ENCODE peak calls at places on chromosomes 1 and 21, in five cellular contexts. One of them, this sample, is unnamed. For H3K36me3, the result is how much of the 10 kb centered on the place peaks cover.

GRCh38 chr1:109877320-109877771 is 33.3 kb upstream of the CSF1 start:
- DNase-seq in CD8-positive, alpha-beta memory T cell: no peak
- DNase-seq in uterus: peak
- DNase-seq in fibroblast of lung: peak
- DNase-seq in DND-41: no peak
- DNase-seq in this sample: no peak

GRCh38 chr1:182633657-182634281 is 29.6 kb upstream of the RGS16 start:
- DNase-seq in CD8-positive, alpha-beta memory T cell: no peak
- DNase-seq in fibroblast of lung: no peak
- DNase-seq in DND-41: no peak
- DNase-seq in uterus: no peak
- DNase-seq in this sample: no peak

GRCh38 chr1:41450747-41451285 is 33.7 kb downstream of the EDN2 start:
- DNase-seq in DND-41: no peak
- DNase-seq in uterus: no peak
- DNase-seq in fibroblast of lung: no peak
- DNase-seq in CD8-positive, alpha-beta memory T cell: no peak
- DNase-seq in this sample: no peak

GRCh38 chr1:6884652-6885153 is 99.4 kb downstream of the CAMTA1 start:
- DNase-seq in CD8-positive, alpha-beta memory T cell: no peak
- DNase-seq in DND-41: no peak
- DNase-seq in uterus: no peak
- DNase-seq in fibroblast of lung: no peak
- DNase-seq in this sample: no peak

GRCh38 chr21:45048026-45048698 is 26.2 kb upstream of the ADARB1 start:
- DNase-seq in CD8-positive, alpha-beta memory T cell: no peak
- DNase-seq in fibroblast of lung: no peak
- DNase-seq in DND-41: no peak
- DNase-seq in uterus: no peak
- DNase-seq in this sample: no peak

GRCh38 chr21:43360441-43361126 is 66.3 kb downstream of the SIK1 start:
- DNase-seq in fibroblast of lung: no peak
- DNase-seq in DND-41: no peak
- DNase-seq in uterus: no peak
- DNase-seq in CD8-positive, alpha-beta memory T cell: no peak
- DNase-seq in this sample: no peak

GRCh38 chr1:91513160-91513559 is 12.5 kb downstream of the CDC7 start:
- DNase-seq in DND-41: no peak
- DNase-seq in uterus: no peak
- DNase-seq in CD8-positive, alpha-beta memory T cell: peak
- DNase-seq in fibroblast of lung: peak
- DNase-seq in this sample: no peak

GRCh38 chr21:41871302-41872030 is 7.7 kb downstream of the PRDM15 start:
- DNase-seq in DND-41: no peak
- DNase-seq in fibroblast of lung: no peak
- DNase-seq in CD8-positive, alpha-beta memory T cell: no peak
- DNase-seq in uterus: no peak
- DNase-seq in this sample: no peak

GRCh38 chr1:106937104-106937503 is 119.4 kb upstream of the PRMT6 start:
- DNase-seq in uterus: no peak
- DNase-seq in fibroblast of lung: peak
- DNase-seq in DND-41: no peak
- DNase-seq in CD8-positive, alpha-beta memory T cell: no peak
- DNase-seq in this sample: no peak

GRCh38 chr21:40846566-40847411 is at the start of gene DSCAM:
- DNase-seq in uterus: no peak
- DNase-seq in CD8-positive, alpha-beta memory T cell: no peak
- DNase-seq in fibroblast of lung: peak
- DNase-seq in DND-41: no peak
- DNase-seq in this sample: no peak
- H3K4me3 ChIP-seq in uterus: no peak
- H3K4me3 ChIP-seq in CD8-positive, alpha-beta memory T cell: no peak
- H3K4me3 ChIP-seq in fibroblast of lung: no peak
- H3K4me3 ChIP-seq in DND-41: no peak
- H3K4me3 ChIP-seq in this sample: no peak

GRCh38 chr1:160129966-160130365 is 14.4 kb downstream of the ATP1A2 start:
- DNase-seq in DND-41: no peak
- DNase-seq in fibroblast of lung: no peak
- DNase-seq in CD8-positive, alpha-beta memory T cell: no peak
- DNase-seq in uterus: no peak
- DNase-seq in this sample: no peak

GRCh38 chr1:160133990-160134770 is 17.2 kb upstream of the ATP1A4 start:
- DNase-seq in fibroblast of lung: no peak
- DNase-seq in uterus: no peak
- DNase-seq in CD8-positive, alpha-beta memory T cell: no peak
- DNase-seq in DND-41: no peak
- DNase-seq in this sample: no peak

GRCh38 chr1:160130486-160130885 is 14.9 kb downstream of the ATP1A2 start:
- DNase-seq in fibroblast of lung: no peak
- DNase-seq in DND-41: no peak
- DNase-seq in uterus: no peak
- DNase-seq in CD8-positive, alpha-beta memory T cell: no peak
- DNase-seq in this sample: no peak

GRCh38 chr1:160130939-160131338 is 15.4 kb downstream of the ATP1A2 start:
- DNase-seq in uterus: no peak
- DNase-seq in fibroblast of lung: no peak
- DNase-seq in DND-41: no peak
- DNase-seq in CD8-positive, alpha-beta memory T cell: no peak
- DNase-seq in this sample: no peak

DNA sequence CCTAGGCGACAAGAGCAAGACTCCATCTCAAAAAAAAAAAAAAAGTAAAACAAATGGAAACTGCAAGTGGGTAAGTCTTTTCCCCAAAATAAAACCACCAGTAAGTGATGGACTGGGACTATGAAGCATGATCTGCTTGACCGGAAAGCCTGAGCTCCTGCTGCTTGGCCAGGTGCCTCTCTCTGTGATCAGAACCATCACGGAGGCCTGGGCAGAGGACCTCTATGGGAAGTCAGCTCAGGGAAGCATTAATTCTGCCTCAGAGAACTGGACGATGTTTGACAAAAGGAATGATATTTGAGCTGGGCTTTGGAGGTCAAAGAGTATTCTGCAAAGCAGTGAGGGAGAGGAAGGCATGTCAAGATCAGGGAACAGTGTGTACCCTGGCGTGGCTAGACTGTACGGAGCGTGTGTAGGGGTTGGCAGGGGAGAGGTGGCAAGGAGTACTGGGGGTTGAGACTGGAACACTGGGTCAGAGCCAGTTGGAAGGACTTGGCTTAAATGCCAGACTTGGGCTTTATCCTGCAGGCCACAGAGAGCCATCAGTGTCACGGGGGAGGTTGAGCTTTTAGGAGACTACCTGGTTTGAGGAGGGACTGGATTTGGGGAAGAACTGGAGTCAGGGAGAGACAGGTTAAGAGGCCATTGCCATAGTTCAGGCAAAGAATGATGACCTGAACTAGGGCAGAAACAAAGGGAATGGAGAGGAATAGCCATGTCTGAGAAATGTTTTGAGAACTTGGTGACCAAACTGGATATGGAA is 16.4 kb downstream of the ATP1A2 start:
- DNase-seq in CD8-positive, alpha-beta memory T cell: no peak
- DNase-seq in fibroblast of lung: no peak
- DNase-seq in DND-41: no peak
- DNase-seq in uterus: no peak
- DNase-seq in this sample: no peak
- H3K36me3 ChIP-seq in CD8-positive, alpha-beta memory T cell: under half
- H3K36me3 ChIP-seq in fibroblast of lung: under half
- H3K36me3 ChIP-seq in DND-41: under half
- H3K36me3 ChIP-seq in uterus: under half
- H3K36me3 ChIP-seq in this sample: under half

GRCh38 chr1:12232221-12232620 is 2.4 kb downstream of the VPS13D start:
- DNase-seq in uterus: no peak
- DNase-seq in CD8-positive, alpha-beta memory T cell: no peak
- DNase-seq in fibroblast of lung: no peak
- DNase-seq in DND-41: no peak
- DNase-seq in this sample: no peak
- H3K4me3 ChIP-seq in uterus: no peak
- H3K4me3 ChIP-seq in CD8-positive, alpha-beta memory T cell: no peak
- H3K4me3 ChIP-seq in fibroblast of lung: no peak
- H3K4me3 ChIP-seq in DND-41: no peak
- H3K4me3 ChIP-seq in this sample: no peak

DNA sequence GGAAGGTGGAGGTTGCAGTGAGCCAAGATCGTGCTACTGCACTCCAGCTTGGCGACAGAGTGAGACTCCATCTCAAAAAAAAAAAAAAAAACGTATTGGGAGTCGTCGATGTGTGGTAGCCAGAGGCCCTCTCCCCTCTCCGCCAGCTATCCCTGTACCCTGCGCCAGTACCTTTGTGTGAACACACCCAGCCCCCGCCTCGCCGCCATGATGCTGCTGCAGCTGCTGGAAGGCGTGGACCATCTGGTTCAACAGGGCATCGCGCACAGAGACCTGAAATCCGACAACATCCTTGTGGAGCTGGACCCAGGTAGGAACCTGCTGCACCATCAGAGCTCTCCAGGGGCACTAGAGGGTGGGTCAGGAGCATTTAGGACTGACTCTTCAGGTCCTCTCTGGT is 12.2 kb downstream of the PINK1 start:
- DNase-seq in fibroblast of lung: no peak
- DNase-seq in CD8-positive, alpha-beta memory T cell: no peak
- DNase-seq in uterus: no peak
- DNase-seq in DND-41: no peak
- DNase-seq in this sample: no peak
- H3K36me3 ChIP-seq in fibroblast of lung: under half
- H3K36me3 ChIP-seq in CD8-positive, alpha-beta memory T cell: under half
- H3K36me3 ChIP-seq in uterus: under half
- H3K36me3 ChIP-seq in DND-41: under half
- H3K36me3 ChIP-seq in this sample: under half

GRCh38 chr1:52631759-52632331 is 1.1 kb upstream of the SHISAL2A start:
- DNase-seq in uterus: no peak
- DNase-seq in CD8-positive, alpha-beta memory T cell: no peak
- DNase-seq in fibroblast of lung: no peak
- DNase-seq in DND-41: no peak
- DNase-seq in this sample: no peak
- H3K4me3 ChIP-seq in uterus: no peak
- H3K4me3 ChIP-seq in CD8-positive, alpha-beta memory T cell: peak
- H3K4me3 ChIP-seq in fibroblast of lung: no peak
- H3K4me3 ChIP-seq in DND-41: no peak
- H3K4me3 ChIP-seq in this sample: peak